ENCODE peak calls at places on chromosomes 11 and 22, in ten cellular contexts. F is sigmoid colon, B is breast epithelium, X is prostate gland, Y is IMR-90, C is heart right ventricle, E is Peyer's patch, S is transverse colon, I is cardiac muscle cell, A is keratinocyte. O is an unnamed sample. For H3K36me3 and H3K27me3, the result is how much of the 10 kb centered on the place peaks cover.

GRCh38 chr11:105179542-105180278 is 40.1 kb upstream of the CARD18 start:
- DNase-seq in E (no peak), Y (no peak), I (peak), S (no peak), A (no peak), F (no peak), X (no peak), B (no peak), C (no peak), O (no peak)

GRCh38 chr11:67117176-67117575 is 1.9 kb upstream of the KDM2A start:
- DNase-seq in B (no peak), C (no peak), I (peak), X (no peak), Y (no peak), S (no peak), A (no peak), E (no peak), F (no peak), O (no peak)

GRCh38 chr11:125164422-125165110 is at the start of gene PKNOX2:
- DNase-seq in B (peak), F (peak), Y (peak), A (no peak), X (peak), E (peak), C (peak), I (peak), S (peak), O (peak)

GRCh38 chr11:90803366-90803765 is 580.5 kb upstream of the CHORDC1 start:
- DNase-seq in B (no peak), E (no peak), I (no peak), S (no peak), A (peak), X (no peak), Y (no peak), C (no peak), F (no peak), O (no peak)

GRCh38 chr11:91066648-91067047 is 843.8 kb upstream of the CHORDC1 start:
- DNase-seq in A (no peak), E (no peak), F (no peak), I (no peak), S (no peak), X (no peak), Y (no peak), C (no peak), B (no peak), O (no peak)

GRCh38 chr11:69921429-69922014 is 102.3 kb upstream of the FGF3 start:
- DNase-seq in I (no peak), E (no peak), S (no peak), X (no peak), A (no peak), C (no peak), F (peak), Y (no peak), B (no peak), O (no peak)

GRCh38 chr11:116190206-116190605 is 582.6 kb downstream of the BUD13 start:
- DNase-seq in S (no peak), X (no peak), I (no peak), C (no peak), E (no peak), F (no peak), Y (no peak), B (no peak), A (no peak), O (no peak)

GRCh38 chr11:119318240-119319135 is 1.6 kb upstream of the MCAM start:
- DNase-seq in B (peak), E (peak), X (no peak), F (peak), I (peak), C (no peak), Y (peak), A (no peak), S (peak), O (peak)

GRCh38 chr11:128039140-128040021 is 548.0 kb downstream of the ETS1 start:
- DNase-seq in C (peak), Y (peak), B (peak), I (no peak), X (peak), S (peak), F (no peak), E (peak), A (no peak), O (peak)

GRCh38 chr11:10588904-10589303 is 20.4 kb upstream of the LYVE1 start:
- DNase-seq in A (no peak), F (no peak), Y (no peak), C (no peak), I (no peak), S (no peak), E (no peak), B (no peak), X (no peak), O (no peak)

GRCh38 chr11:23284626-23285025 is 424.4 kb upstream of the CCDC179 start:
- DNase-seq in X (no peak), E (no peak), B (no peak), I (no peak), Y (peak), S (no peak), C (no peak), A (no peak), F (no peak), O (no peak)

GRCh38 chr11:88202498-88202897 is 27.3 kb upstream of the RAB38 start:
- DNase-seq in A (no peak), C (no peak), F (no peak), E (no peak), X (no peak), I (no peak), B (no peak), Y (no peak), S (no peak), O (no peak)

GRCh38 chr11:6646631-6647281 is 8.9 kb downstream of the DCHS1 start:
- DNase-seq in I (no peak), C (peak), Y (peak), B (no peak), A (no peak), F (peak), E (peak), X (no peak), S (no peak), O (no peak)

GRCh38 chr11:17921620-17922473 is 91.0 kb downstream of the SERGEF start:
- DNase-seq in C (no peak), I (no peak), S (no peak), B (no peak), X (no peak), F (no peak), Y (peak), A (no peak), E (no peak), O (no peak)

GRCh38 chr11:29224739-29225384 is 792.0 kb downstream of the KCNA4 start:
- DNase-seq in B (no peak), X (no peak), Y (no peak), F (no peak), I (peak), E (no peak), A (no peak), S (no peak), C (no peak), O (no peak)

GRCh38 chr22:47158457-47158856 is 396.0 kb downstream of the TBC1D22A start:
- DNase-seq in B (no peak), Y (no peak), I (no peak), S (no peak), F (no peak), C (peak), E (no peak), X (no peak), A (no peak), O (no peak)

GRCh38 chr22:25478573-25478972 is 85.9 kb upstream of the GRK3 start:
- DNase-seq in E (no peak), Y (no peak), B (no peak), A (no peak), C (no peak), S (no peak), I (no peak), F (no peak), X (peak), O (no peak)

GRCh38 chr11:103961010-103961409 is 75.4 kb upstream of the DDI1 start:
- DNase-seq in B (no peak), A (no peak), F (no peak), Y (peak), C (no peak), E (no peak), I (no peak), X (no peak), S (no peak), O (no peak)

GRCh38 chr11:112962854-112963367 is 1.7 kb downstream of the NCAM1 start:
- DNase-seq in Y (no peak), C (peak), X (peak), E (no peak), A (no peak), B (no peak), S (peak), F (peak), I (peak), O (peak)

GRCh38 chr11:64245401-64245796 is 1.3 kb downstream of the PPP1R14B start:
- DNase-seq in A (no peak), F (peak), I (no peak), C (peak), X (no peak), Y (no peak), S (peak), E (peak), B (no peak), O (peak)

GRCh38 chr11:46899501-46900025 is 18.8 kb downstream of the LRP4 start:
- DNase-seq in A (no peak), F (no peak), B (no peak), S (no peak), E (no peak), Y (no peak), I (no peak), C (no peak), X (no peak), O (no peak)

GRCh38 chr22:39317084-39317755 is 2.2 kb downstream of the RPL3 start:
- DNase-seq in C (no peak), Y (no peak), B (no peak), X (no peak), S (peak), E (peak), I (no peak), F (no peak), A (peak), O (peak)

DNA sequence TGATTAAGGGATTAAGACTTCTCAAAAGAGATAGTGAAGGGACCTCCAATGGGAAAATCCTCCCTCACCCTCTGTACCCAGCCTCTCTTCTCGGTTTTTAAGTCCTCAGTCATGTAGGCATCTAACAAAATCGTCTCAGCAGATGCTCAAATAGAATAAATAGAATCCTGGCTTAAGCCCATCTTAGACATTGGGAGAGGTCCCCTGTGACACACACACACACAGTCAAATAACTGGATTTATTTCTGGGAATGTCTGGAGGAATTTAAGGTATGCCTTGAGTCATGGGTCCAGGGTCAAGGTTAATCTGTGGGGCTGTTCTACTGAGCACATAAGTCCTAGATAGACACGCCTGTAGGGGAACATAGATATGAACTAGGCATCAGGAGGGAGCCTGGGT is 478.2 kb downstream of the MIAT start:
- DNase-seq in E (no peak), I (peak), A (no peak), Y (peak), F (no peak), B (no peak), C (no peak), S (no peak), X (no peak), O (peak)
- H3K4me3 ChIP-seq in E (no peak), I (no peak), A (no peak), Y (no peak), F (no peak), B (no peak), C (no peak), S (no peak), X (no peak), O (no peak)

GRCh38 chr22:30289980-30290313 is 642 bp upstream of the CASTOR1 start:
- DNase-seq in X (no peak), B (no peak), Y (no peak), A (no peak), C (no peak), I (no peak), E (no peak), F (no peak), S (no peak), O (no peak)

GRCh38 chr22:30291334-30291892 is 2.1 kb upstream of the CASTOR1 start:
- DNase-seq in F (no peak), X (no peak), C (no peak), S (no peak), A (no peak), E (no peak), B (peak), I (no peak), Y (no peak), O (no peak)

GRCh38 chr22:30290679-30291333 is 1.5 kb upstream of the CASTOR1 start:
- DNase-seq in B (peak), X (peak), A (peak), F (peak), S (peak), I (peak), C (peak), Y (peak), E (peak), O (peak)

GRCh38 chr22:30289126-30289979 is at the start of gene CASTOR1:
- DNase-seq in Y (peak), A (peak), B (peak), X (peak), F (peak), S (peak), E (peak), C (peak), I (peak), O (peak)

GRCh38 chr22:30290318-30290678 is 993 bp upstream of the CASTOR1 start:
- DNase-seq in I (no peak), S (no peak), Y (peak), F (no peak), E (no peak), C (no peak), B (peak), A (no peak), X (peak), O (no peak)
- H3K36me3 ChIP-seq in I (under half), S (under half), Y (under half), F (under half), E (under half), C (under half), B (under half), A (under half), X (under half), O (under half)

GRCh38 chr11:120651396-120651795 is 139.8 kb downstream of the GRIK4 start:
- DNase-seq in C (no peak), B (no peak), E (no peak), A (no peak), I (no peak), Y (no peak), S (no peak), X (no peak), F (no peak), O (no peak)
- H3K27me3 ChIP-seq in C (under half), B (under half), E (under half), A (under half), I (half or more), Y (under half), S (under half), X (under half), F (under half), O (under half)

GRCh38 chr11:76653674-76654309 is 16.8 kb downstream of the LRRC32 start:
- DNase-seq in C (no peak), X (no peak), I (no peak), B (no peak), Y (peak), F (peak), E (no peak), A (no peak), S (peak), O (no peak)
- H3K4me3 ChIP-seq in C (no peak), X (no peak), I (no peak), B (no peak), Y (no peak), F (no peak), E (no peak), A (no peak), S (no peak), O (no peak)

DNA sequence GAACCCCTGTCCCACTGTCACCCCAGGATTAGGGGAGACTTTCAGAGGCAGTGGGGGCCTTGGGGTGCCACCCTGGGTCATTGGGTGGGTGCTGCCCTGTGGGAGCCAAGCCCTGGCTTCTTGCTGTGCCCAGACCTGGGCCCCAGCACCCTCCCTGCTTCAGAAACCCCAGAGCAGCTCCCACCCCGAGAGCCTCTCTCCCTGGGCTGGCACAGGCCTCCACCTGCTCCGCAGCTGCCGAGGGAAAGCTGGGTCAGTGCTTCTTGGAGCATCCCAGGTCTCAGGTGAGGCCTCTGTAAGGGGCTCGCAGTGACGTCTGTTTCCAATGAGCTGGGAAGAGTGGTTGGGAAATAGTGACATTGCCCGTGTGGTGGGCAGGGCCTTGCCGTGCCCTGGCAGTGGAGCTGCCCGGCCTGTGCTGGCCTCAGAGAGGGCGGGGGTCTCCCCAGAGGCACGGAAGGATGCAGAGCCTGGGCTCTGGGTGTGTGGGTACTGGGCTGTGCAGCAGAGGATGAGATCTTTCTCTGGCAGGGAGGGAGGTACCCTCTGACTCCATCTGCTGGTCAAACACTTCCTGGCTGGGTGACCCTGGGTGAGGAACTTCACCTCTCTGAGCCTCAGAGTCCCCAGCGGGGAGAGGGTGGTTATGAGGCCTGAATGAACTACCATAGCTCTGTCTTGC is 23.0 kb downstream of the C22orf23 start:
- DNase-seq in X (no peak), S (no peak), I (no peak), F (no peak), B (no peak), Y (peak), A (no peak), C (no peak), E (no peak), O (no peak)
- H3K36me3 ChIP-seq in X (under half), S (under half), I (under half), F (half or more), B (under half), Y (under half), A (half or more), C (under half), E (under half), O (under half)

DNA sequence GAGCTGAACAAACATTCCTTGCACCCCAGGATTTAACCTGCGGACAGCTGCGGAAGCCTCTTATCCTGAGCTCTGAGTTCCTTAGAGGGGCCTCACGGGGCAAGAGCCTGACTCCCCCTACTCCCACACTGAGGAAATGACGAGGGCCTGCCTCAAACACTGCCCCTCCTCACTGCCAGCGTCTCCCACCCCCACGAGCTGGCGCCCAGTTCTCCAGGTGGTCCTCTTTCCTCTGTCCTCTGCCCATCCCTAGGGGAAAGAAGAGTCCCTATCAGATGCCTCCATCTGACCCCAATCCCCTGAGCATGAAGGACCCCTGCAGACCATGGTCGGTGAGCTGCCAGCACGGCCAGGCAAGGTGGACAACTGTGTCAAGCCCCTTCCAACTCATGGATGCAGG is 14.3 kb downstream of the CHST1 start:
- DNase-seq in X (no peak), I (no peak), S (no peak), C (no peak), B (no peak), A (no peak), E (no peak), Y (no peak), F (peak), O (no peak)
- H3K27me3 ChIP-seq in X (under half), I (under half), S (under half), C (under half), B (under half), A (under half), E (under half), Y (under half), F (under half), O (under half)

GRCh38 chr22:29480262-29480511 is 169 bp downstream of the NEFH start:
- DNase-seq in A (no peak), F (no peak), B (no peak), Y (no peak), E (no peak), X (no peak), C (no peak), S (no peak), I (no peak), O (no peak)
- H3K4me3 ChIP-seq in A (no peak), F (no peak), B (peak), Y (peak), E (no peak), X (peak), C (peak), S (no peak), I (peak), O (no peak)

GRCh38 chr11:44521148-44521547 is 44.3 kb upstream of the CD82 start:
- DNase-seq in I (no peak), Y (no peak), C (no peak), A (no peak), S (no peak), F (no peak), X (no peak), E (no peak), B (no peak), O (no peak)

GRCh38 chr11:44519989-44520737 is 45.3 kb upstream of the CD82 start:
- DNase-seq in S (no peak), A (no peak), Y (no peak), I (no peak), C (peak), B (peak), F (peak), E (no peak), X (no peak), O (no peak)

GRCh38 chr11:44524751-44525171 is 40.7 kb upstream of the CD82 start:
- DNase-seq in E (no peak), Y (peak), B (no peak), X (no peak), S (no peak), F (no peak), I (no peak), C (no peak), A (no peak), O (no peak)

GRCh38 chr11:44518968-44519550 is 46.4 kb upstream of the CD82 start:
- DNase-seq in E (no peak), S (no peak), Y (no peak), C (no peak), A (no peak), X (no peak), B (no peak), I (no peak), F (no peak), O (no peak)

DNA sequence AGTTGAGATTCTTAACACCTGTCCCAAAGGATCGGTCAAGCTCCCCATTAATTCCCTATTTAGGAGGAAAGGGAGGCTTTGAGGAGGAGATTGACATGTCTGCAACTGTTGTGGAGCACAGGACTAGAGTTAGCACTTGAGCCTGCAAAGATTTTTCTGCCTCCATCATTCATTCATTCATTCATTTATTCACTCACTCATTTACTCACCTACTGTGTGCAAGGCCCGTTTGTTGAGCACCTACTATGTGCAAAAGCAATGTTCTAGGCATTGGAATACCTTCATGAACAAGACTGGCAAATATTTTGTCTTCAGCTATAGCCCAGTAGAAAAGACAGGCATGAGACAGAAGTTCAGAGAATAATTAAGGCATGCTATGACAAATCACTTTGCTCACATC is 43.2 kb upstream of the CD82 start:
- DNase-seq in S (no peak), Y (no peak), B (no peak), F (no peak), A (no peak), X (no peak), C (no peak), I (no peak), E (no peak), O (no peak)
- H3K36me3 ChIP-seq in S (under half), Y (under half), B (under half), F (under half), A (under half), X (under half), C (under half), I (under half), E (under half), O (under half)

DNA sequence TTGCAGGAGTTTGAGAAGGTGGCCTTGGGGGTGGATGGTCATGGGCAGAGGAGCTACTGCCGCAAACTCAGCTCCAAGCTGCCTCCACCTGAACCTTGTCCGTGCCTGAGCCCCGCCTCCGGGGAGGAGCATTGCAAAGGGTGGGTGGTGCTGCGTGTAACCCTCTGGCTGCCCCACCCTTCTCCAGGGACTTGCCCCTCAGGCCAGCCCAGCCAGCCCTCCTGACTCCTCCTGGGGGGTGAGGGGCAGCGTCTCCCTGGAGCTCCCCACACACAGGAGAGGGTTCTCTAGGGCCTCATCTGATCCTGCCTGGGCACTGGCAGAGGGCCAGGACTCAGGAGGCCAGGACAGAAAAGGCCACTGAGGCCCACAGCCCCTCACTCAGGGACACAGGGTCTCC is 12.6 kb downstream of the BRSK2 start:
- DNase-seq in I (no peak), A (no peak), S (no peak), Y (no peak), F (no peak), E (no peak), X (no peak), C (peak), B (no peak), O (no peak)
- H3K27me3 ChIP-seq in I (under half), A (under half), S (under half), Y (under half), F (under half), E (under half), X (under half), C (under half), B (half or more), O (under half)

O was measured in MG63.